ENCODE peak calls at places on chromosome 11, in five cellular contexts. L is H1, B is GM23338, X is K562, R is SK-N-SH. M is an unnamed sample.
A peak's percentile ranks its signal among the peaks of the same experiment; 100 is the strongest.

GRCh38 chr11:63764712-63765631 is 3.6 kb downstream of the ZFTA start:
- DNase-seq in R (no peak), B (peak; percentile 68), L (peak; percentile 70), X (no peak), M (no peak)

GRCh38 chr11:113674397-113674685 is 31.8 kb downstream of the TMPRSS5 start:
- DNase-seq in L (no peak), B (no peak), X (no peak), R (no peak), M (no peak)

GRCh38 chr11:111406091-111406490 is 27.0 kb upstream of the POU2AF1 start:
- DNase-seq in R (no peak), X (no peak), B (no peak), L (no peak), M (no peak)

GRCh38 chr11:14620027-14620511 is 23.5 kb upstream of the PDE3B start:
- DNase-seq in X (no peak), B (no peak), R (no peak), L (no peak), M (no peak)

GRCh38 chr11:33321483-33321882 is 64.3 kb downstream of the HIPK3 start:
- DNase-seq in B (no peak), L (no peak), X (no peak), R (no peak), M (no peak)

GRCh38 chr11:134346101-134346975 is 14.6 kb downstream of the GLB1L2 start:
- DNase-seq in X (no peak), R (no peak), B (no peak), L (peak; percentile 35), M (no peak)

GRCh38 chr11:11349870-11350325 is 3.2 kb downstream of the CSNK2A3 start:
- DNase-seq in L (no peak), R (no peak), B (no peak), X (no peak), M (peak; percentile 56)

GRCh38 chr11:132520199-132520598 is 1012.1 kb downstream of the OPCML start:
- DNase-seq in B (no peak), R (no peak), X (no peak), L (no peak), M (no peak)

GRCh38 chr11:126791991-126792390 is 208.6 kb downstream of the KIRREL3 start:
- DNase-seq in B (no peak), R (no peak), X (no peak), L (no peak), M (no peak)

DNA sequence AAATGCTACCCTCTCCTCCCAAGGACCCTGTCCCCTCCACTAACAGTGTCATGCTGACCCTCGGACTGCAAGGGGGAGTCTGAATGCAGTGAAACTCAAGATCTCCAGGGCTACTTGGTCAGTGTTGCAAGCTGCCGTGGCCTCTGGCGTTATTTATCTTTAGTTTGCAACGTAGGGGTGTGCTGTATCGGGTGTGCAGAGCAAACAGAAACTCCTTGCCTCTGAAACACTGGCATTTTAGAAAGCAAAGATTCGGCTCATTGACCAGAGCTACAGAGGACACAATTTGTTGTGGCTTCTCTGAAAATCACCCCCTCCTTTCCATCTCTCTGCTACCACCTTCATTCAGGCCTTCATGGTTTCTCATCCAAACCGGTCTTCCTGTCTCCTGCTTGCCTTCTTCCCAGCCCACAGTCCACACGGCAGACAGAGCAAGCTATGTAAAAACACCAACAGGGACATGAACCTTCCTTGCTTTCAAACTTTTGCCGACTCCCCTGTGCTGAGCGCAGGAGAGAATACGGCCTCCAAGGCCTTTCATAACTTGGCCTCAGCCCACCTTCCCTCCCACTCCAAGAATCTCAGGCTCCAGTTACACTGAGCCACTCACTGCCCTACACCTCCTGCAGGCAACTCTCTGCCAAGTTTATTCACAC is 14.9 kb downstream of the FZD4 start:
- DNase-seq in X (peak; percentile 31), R (no peak), L (no peak), B (peak; percentile 40), M (peak; percentile 83)
- H2AFZ ChIP-seq in X (peak overlapping the region; percentile 94), R (no peak overlapping the region), L (peak overlapping the region; percentile 60), B (peak overlapping the region; percentile 70), M (peak overlapping the region; percentile 22)

GRCh38 chr11:108538022-108538424 is 39.8 kb upstream of the POGLUT3 start:
- DNase-seq in X (no peak), R (no peak), L (no peak), B (no peak), M (no peak)
- TF ChIP-seq POLR2AphosphoS5 in X (no peak), R (no peak), L (no peak), B (no peak), M (no peak)

GRCh38 chr11:68015467-68015866 is 5.3 kb downstream of the ALDH3B1 start:
- DNase-seq in X (no peak), B (no peak), R (no peak), L (no peak), M (no peak)
- H3K4me1 ChIP-seq in X (peaks cover 5% of the 10 kb centered on the region), B (peaks cover 3% of the 10 kb centered on the region), R (peaks cover 30% of the 10 kb centered on the region), L (peaks cover 6% of the 10 kb centered on the region), M (peaks cover 7% of the 10 kb centered on the region)

GRCh38 chr11:128895505-128895904 is 4.3 kb downstream of the KCNJ5 start:
- DNase-seq in X (no peak), B (no peak), L (no peak), R (no peak), M (no peak)
- H2AFZ ChIP-seq in X (no peak overlapping the region), B (no peak overlapping the region), L (no peak overlapping the region), R (no peak overlapping the region), M (no peak overlapping the region)

M was measured in endothelial cell of umbilical vein.